ENCODE peak calls at places on chromosomes 6 and 20, in nine cellular contexts. J, F, Y, M, X, V, C, E and A are unnamed samples.

GRCh38 chr6:79586548-79586947 is 44.6 kb upstream of the SH3BGRL2 start:
- DNase-seq in V (no peak), X (peak; percentile 36), E (no peak), M (no peak), Y (no peak), F (no peak), C (peak; percentile 38), J (no peak), A (no peak)

GRCh38 chr6:117414770-117415169 is 11.0 kb downstream of the ROS1 start:
- DNase-seq in F (no peak), M (no peak), V (no peak), C (no peak), Y (no peak), J (no peak), E (no peak), X (no peak), A (no peak)

GRCh38 chr6:87312860-87313259 is 9.5 kb upstream of the SMIM8 start:
- DNase-seq in J (no peak), C (no peak), F (no peak), Y (no peak), M (no peak), E (no peak), V (no peak), X (no peak), A (no peak)

GRCh38 chr6:131646249-131646670 is 9.2 kb downstream of the ENPP3 start:
- DNase-seq in J (no peak), X (no peak), F (no peak), E (no peak), M (no peak), V (no peak), Y (no peak), C (no peak), A (no peak)

GRCh38 chr6:170056329-170056728 is 234.5 kb downstream of the DLL1 start:
- DNase-seq in J (no peak), X (no peak), M (peak; percentile 3), Y (no peak), E (peak; percentile 19), F (peak; percentile 17), C (no peak), V (no peak), A (peak; percentile 31)

GRCh38 chr20:47320990-47321805 is 35.3 kb downstream of the ZMYND8 start:
- DNase-seq in Y (no peak), J (peak; percentile 58), X (no peak), F (no peak), M (peak; percentile 45), E (no peak), C (no peak), V (no peak), A (no peak)

GRCh38 chr20:39605361-39605760 is 643.2 kb downstream of the DHX35 start:
- DNase-seq in Y (no peak), J (no peak), F (no peak), V (no peak), X (no peak), E (no peak), M (no peak), C (no peak), A (no peak)

GRCh38 chr6:119077643-119078448 is 618 bp downstream of the FAM184A start:
- DNase-seq in M (peak; percentile 38), X (peak; percentile 78), J (peak; percentile 37), Y (no peak), C (peak; percentile 36), F (peak; percentile 51), V (peak; percentile 64), E (peak; percentile 80), A (peak; percentile 84)

GRCh38 chr20:53867741-53868351 is 202.5 kb downstream of the BCAS1 start:
- DNase-seq in M (no peak), J (no peak), Y (no peak), V (no peak), X (no peak), C (peak; percentile 60), E (no peak), F (no peak), A (no peak)

DNA sequence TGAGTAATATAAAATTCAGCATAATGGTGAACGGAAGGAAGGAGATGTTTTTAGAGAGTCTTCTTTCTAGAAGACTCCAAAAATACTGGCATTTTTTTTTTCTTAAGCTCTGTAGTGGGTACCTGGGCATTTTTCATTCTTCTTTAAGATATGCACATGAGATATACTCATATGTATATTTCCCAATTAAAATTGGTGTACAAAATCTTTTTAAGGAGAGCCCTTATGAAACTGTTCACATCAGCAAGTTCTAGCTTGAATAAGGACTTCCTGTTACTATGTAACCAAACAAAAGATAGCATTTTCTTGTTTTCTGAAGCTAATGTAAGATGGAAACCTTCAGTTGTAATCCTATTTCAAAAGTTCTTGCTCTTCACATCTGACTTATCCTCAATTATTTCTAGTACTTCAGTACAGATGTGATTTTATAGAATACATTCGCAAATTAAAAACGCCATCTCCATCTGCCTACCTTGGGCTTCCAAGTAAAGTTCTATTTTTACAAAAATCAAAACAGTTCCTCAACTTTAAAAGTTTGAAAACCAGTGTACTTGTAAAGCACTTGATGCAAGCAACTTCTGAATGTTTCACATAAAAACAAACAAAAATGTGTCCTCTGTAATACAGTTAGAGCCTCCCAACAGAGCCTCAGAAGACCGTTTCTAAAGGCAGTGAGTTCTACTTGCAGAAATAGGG is 566 bp upstream of the MANEA start:
- DNase-seq in Y (no peak), E (no peak), M (no peak), F (no peak), J (no peak), X (no peak), V (no peak), C (peak; percentile 3), A (no peak)
- H3K27ac ChIP-seq in Y (peak overlapping the region; percentile 90), E (peak overlapping the region; percentile 94), M (peak overlapping the region; percentile 93), F (peak overlapping the region; percentile 82), J (peak overlapping the region; percentile 79), X (peak overlapping the region; percentile 67), V (peak overlapping the region; percentile 88), C (peak overlapping the region; percentile 99), A (peak overlapping the region; percentile 92)

DNA sequence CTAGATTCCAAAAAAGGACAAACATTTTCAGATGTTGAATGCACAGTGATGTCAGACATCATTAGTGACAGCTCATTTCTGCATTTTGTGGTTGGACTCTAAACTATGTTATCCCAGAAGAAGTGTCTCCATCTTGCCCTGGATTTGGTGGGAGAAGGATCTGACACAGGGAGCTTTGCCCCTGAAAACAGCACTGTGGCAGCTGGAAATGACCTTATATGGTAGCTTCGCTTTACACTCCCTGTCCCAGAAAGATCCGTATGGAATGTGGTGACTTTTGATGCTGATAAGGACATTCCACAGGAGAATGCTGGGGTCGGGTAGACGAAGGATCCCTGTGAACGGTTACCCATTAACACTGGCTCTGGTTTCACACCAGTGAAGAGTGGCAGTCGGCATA is 87.2 kb upstream of the EDN1 start:
- DNase-seq in F (no peak), J (no peak), C (no peak), V (no peak), E (no peak), X (peak; percentile 37), M (no peak), Y (no peak), A (no peak)
- H3K27ac ChIP-seq in F (no peak overlapping the region), J (no peak overlapping the region), C (no peak overlapping the region), V (no peak overlapping the region), E (no peak overlapping the region), X (no peak overlapping the region), M (no peak overlapping the region), Y (no peak overlapping the region), A (no peak overlapping the region)

GRCh38 chr20:58405504-58406291 is 16.7 kb downstream of the VAPB start:
- DNase-seq in E (no peak), C (no peak), J (no peak), Y (no peak), X (no peak), M (no peak), V (no peak), F (no peak), A (no peak)

GRCh38 chr20:58406422-58407001 is 17.5 kb downstream of the VAPB start:
- DNase-seq in Y (no peak), M (no peak), X (no peak), C (peak; percentile 42), F (no peak), E (no peak), V (no peak), J (no peak), A (no peak)

GRCh38 chr20:58407966-58408557 is 19.0 kb downstream of the VAPB start:
- DNase-seq in X (no peak), F (no peak), M (no peak), Y (no peak), J (no peak), C (no peak), E (no peak), V (no peak), A (no peak)

GRCh38 chr20:58408603-58409246 is 19.7 kb downstream of the VAPB start:
- DNase-seq in C (no peak), F (no peak), M (no peak), E (no peak), J (no peak), V (no peak), X (no peak), Y (no peak), A (no peak)

DNA sequence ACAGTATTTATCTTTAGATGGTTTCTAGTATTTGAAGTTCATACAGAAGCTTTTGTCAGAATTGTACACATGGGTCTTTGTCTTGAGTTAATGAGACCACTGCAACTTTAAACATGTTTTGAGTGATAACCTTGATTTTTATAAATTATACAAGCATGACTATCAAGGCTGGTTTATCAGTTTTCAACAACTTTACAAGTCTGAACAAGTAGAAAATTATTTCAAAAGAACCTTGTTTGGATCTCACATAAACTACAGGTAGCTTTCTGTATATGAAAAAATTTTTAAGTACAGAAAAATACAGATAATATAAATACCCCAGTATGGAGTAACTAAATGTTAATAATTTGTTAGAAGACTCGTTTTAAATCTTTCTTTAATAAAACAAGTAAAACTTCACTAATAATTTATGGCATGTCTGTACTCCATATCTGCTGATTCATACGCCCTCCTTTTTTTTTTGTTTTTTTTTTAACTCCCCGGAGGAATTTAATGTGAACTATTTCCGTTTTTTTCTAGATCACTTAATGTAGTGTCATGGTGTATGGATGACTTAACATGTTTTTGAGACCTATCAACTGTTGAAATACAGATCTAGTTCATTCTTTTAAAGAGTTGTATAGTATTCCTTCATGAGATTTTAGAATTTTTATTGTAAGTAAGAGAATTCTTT is 18.3 kb downstream of the VAPB start:
- DNase-seq in M (no peak), C (peak; percentile 84), X (no peak), F (no peak), J (no peak), E (no peak), V (no peak), Y (no peak), A (no peak)
- H3K27ac ChIP-seq in M (no peak overlapping the region), C (no peak overlapping the region), X (peak overlapping the region; percentile 57), F (no peak overlapping the region), J (no peak overlapping the region), E (no peak overlapping the region), V (peak overlapping the region; percentile 87), Y (peak overlapping the region; percentile 60), A (no peak overlapping the region)

DNA sequence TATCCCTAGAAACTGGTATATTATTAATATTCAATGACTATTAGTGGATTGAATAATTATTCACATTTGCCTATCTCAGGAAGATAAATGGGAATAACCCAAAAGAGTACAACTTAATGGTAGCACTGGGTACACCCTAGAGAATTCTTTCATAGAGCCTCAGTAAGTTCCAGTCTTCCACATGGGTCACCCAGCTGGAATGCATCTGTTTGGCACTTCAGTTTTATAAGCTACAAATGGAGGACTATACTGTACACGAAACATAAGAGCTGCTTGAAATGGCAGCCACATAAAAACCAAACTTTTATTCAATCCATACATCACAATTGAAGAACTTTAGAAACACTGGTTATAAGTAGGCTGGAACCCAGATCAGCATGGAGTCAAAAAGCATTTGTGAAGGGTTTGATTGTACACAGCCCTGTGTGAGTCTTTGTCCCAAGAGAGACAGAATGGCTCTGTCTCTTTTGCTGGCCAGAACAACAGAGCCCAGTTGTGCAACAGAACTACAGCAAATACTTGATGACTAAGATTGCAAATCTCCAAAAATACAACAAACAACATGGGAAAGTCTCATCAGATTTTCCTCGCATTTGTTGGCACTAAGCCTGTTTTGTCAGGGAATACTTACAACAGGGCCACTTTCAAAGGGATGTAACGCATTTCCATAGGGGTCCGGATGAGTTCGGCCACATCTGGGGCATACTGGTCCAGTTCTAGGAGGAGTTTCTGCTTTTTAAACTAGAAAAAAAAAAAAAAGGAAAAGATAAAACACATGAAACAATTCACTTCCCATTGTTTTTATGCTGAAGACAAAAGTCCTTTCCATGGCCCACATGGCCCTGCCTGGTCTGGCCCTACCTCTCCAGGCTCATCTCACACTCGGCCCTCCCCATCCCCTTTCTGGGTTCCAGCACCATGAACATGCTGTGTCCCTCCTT is 39.4 kb downstream of the PIGU start:
- DNase-seq in C (no peak), X (no peak), E (no peak), F (no peak), M (no peak), J (no peak), Y (no peak), V (no peak), A (no peak)
- H3K27ac ChIP-seq in C (no peak overlapping the region), X (no peak overlapping the region), E (peak overlapping the region; percentile 26), F (peak overlapping the region; percentile 85), M (peak overlapping the region; percentile 81), J (peak overlapping the region; percentile 60), Y (peak overlapping the region; percentile 81), V (peak overlapping the region; percentile 54), A (peak overlapping the region; percentile 9)